ENCODE peak calls at places on chromosome 7, in four cellular contexts. Z, W, M and T are unnamed samples.

GRCh38 chr7:131950758-131951157 is 394.3 kb upstream of the PODXL start:
- DNase-seq in Z (no peak), W (no peak), M (no peak), T (no peak)

GRCh38 chr7:100840470-100841100 is 11.9 kb upstream of the SLC12A9 start:
- DNase-seq in Z (no peak), W (no peak), M (no peak), T (no peak)

GRCh38 chr7:134514663-134515062 is 12.7 kb upstream of the AKR1B10 start:
- DNase-seq in Z (peak; percentile 12), W (peak; percentile 2), M (peak; percentile 36), T (peak; percentile 57)

GRCh38 chr7:155467846-155468821 is 10.2 kb downstream of the EN2 start:
- DNase-seq in Z (no peak), W (no peak), M (no peak), T (no peak)

GRCh38 chr7:45187089-45187945 is 29.7 kb downstream of the RAMP3 start:
- DNase-seq in Z (no peak), W (no peak), M (no peak), T (no peak)

GRCh38 chr7:1124164-1124563 is 35.8 kb downstream of the ZFAND2A start:
- DNase-seq in Z (no peak), W (no peak), M (no peak), T (no peak)

GRCh38 chr7:130994378-130995115 is 260.5 kb upstream of the KLF14 start:
- DNase-seq in Z (peak; percentile 58), W (no peak), M (no peak), T (no peak)

GRCh38 chr7:140678081-140678815 is 5.5 kb downstream of the ADCK2 start:
- DNase-seq in Z (no peak), W (no peak), M (no peak), T (no peak)

GRCh38 chr7:94295805-94296204 is 98.9 kb upstream of the COL1A2 start:
- DNase-seq in Z (no peak), W (no peak), M (no peak), T (no peak)

GRCh38 chr7:79504607-79505389 is 51.3 kb upstream of the MAGI2 start:
- DNase-seq in Z (no peak), W (no peak), M (no peak), T (no peak)

GRCh38 chr7:70178787-70179186 is 580.5 kb downstream of the AUTS2 start:
- DNase-seq in Z (peak; percentile 84), W (no peak), M (no peak), T (no peak)

GRCh38 chr7:148044173-148044572 is 546.4 kb upstream of the C7orf33 start:
- DNase-seq in Z (no peak), W (no peak), M (no peak), T (no peak)

GRCh38 chr7:105364748-105365147 is 24.0 kb downstream of the SRPK2 start:
- DNase-seq in Z (no peak), W (no peak), M (no peak), T (no peak)

GRCh38 chr7:32073533-32073932 is 3.3 kb upstream of the PDE1C start:
- DNase-seq in Z (no peak), W (no peak), M (no peak), T (no peak)

GRCh38 chr7:131026297-131027003 is 292.4 kb upstream of the KLF14 start:
- DNase-seq in Z (no peak), W (no peak), M (peak; percentile 70), T (no peak)